ENCODE peak calls at places on chromosomes 5 and 9, in ten cellular contexts. O is NB4, T is thyroid gland, Z is GM12878, W is Peyer's patch, M is HCT116, B is transverse colon, N is spleen, U is tibial nerve, S is testis. H is an unnamed sample.

GRCh38 chr5:134846641-134846960 is 833 bp downstream of the C5orf24 start:
- DNase-seq in T (no peak), U (no peak), O (no peak), B (peak), M (no peak), Z (no peak), N (no peak), S (no peak), W (no peak), H (no peak)

GRCh38 chr9:127083598-127083997 is 38.8 kb downstream of the ANGPTL2 start:
- DNase-seq in U (no peak), W (no peak), S (no peak), Z (no peak), N (no peak), T (no peak), M (no peak), B (no peak), O (no peak), H (no peak)

GRCh38 chr9:135328485-135329417 is 150.8 kb upstream of the PPP1R26 start:
- DNase-seq in M (no peak), N (no peak), B (no peak), Z (no peak), U (no peak), T (no peak), W (no peak), O (no peak), S (peak), H (no peak)

GRCh38 chr5:158832736-158833135 is 267.0 kb downstream of the EBF1 start:
- DNase-seq in S (no peak), B (no peak), M (no peak), W (no peak), T (no peak), Z (no peak), O (no peak), U (no peak), N (no peak), H (no peak)

GRCh38 chr9:92525306-92525705 is 10.5 kb downstream of the ECM2 start:
- DNase-seq in Z (no peak), O (no peak), N (no peak), T (no peak), S (no peak), M (no peak), B (no peak), U (no peak), W (no peak), H (no peak)

GRCh38 chr5:171155621-171156020 is 153.4 kb upstream of the TLX3 start:
- DNase-seq in O (no peak), W (no peak), N (no peak), Z (no peak), U (no peak), T (no peak), M (no peak), B (no peak), S (no peak), H (no peak)

GRCh38 chr5:176573564-176574296 is 24.6 kb downstream of the CDHR2 start:
- DNase-seq in T (peak), N (peak), M (peak), U (peak), B (peak), O (peak), S (peak), Z (no peak), W (peak), H (peak)

GRCh38 chr5:167827766-167828165 is 463.7 kb upstream of the WWC1 start:
- DNase-seq in M (no peak), U (no peak), W (no peak), O (no peak), T (no peak), S (no peak), Z (no peak), N (no peak), B (no peak), H (no peak)

GRCh38 chr9:19925674-19926503 is 137.1 kb upstream of the SLC24A2 start:
- DNase-seq in T (peak), W (peak), S (peak), B (peak), O (peak), Z (peak), N (peak), M (peak), U (peak), H (peak)

GRCh38 chr9:27276182-27277030 is 20.5 kb downstream of the EQTN start:
- DNase-seq in T (peak), M (peak), O (peak), S (no peak), Z (no peak), W (no peak), B (no peak), N (no peak), U (peak), H (peak)

GRCh38 chr5:60883229-60883628 is 39.2 kb upstream of the ELOVL7 start:
- DNase-seq in S (no peak), U (no peak), Z (no peak), B (no peak), M (peak), O (peak), N (no peak), W (no peak), T (no peak), H (no peak)
- TF ChIP-seq CTCF in S (no peak), U (no peak), Z (peak), B (no peak), M (peak), O (peak), N (no peak), W (peak), T (peak), H (peak)

GRCh38 chr5:78362220-78362619 is 1.8 kb downstream of the SCAMP1 start:
- DNase-seq in M (no peak), B (no peak), N (no peak), U (no peak), O (no peak), T (no peak), Z (no peak), S (no peak), W (no peak), H (no peak)

GRCh38 chr5:78359831-78360673 is at the start of gene SCAMP1:
- DNase-seq in O (peak), N (peak), Z (peak), U (peak), S (peak), W (peak), M (peak), B (peak), T (peak), H (peak)

GRCh38 chr5:78364005-78364404 is 3.6 kb downstream of the SCAMP1 start:
- DNase-seq in M (no peak), O (peak), W (no peak), U (no peak), S (no peak), B (no peak), N (no peak), T (no peak), Z (no peak), H (no peak)

GRCh38 chr5:78360674-78361225 is 333 bp downstream of the SCAMP1 start:
- DNase-seq in O (no peak), W (peak), Z (no peak), M (no peak), B (peak), N (peak), T (peak), U (no peak), S (peak), H (peak)

GRCh38 chr5:78361226-78361993 is 993 bp downstream of the SCAMP1 start:
- DNase-seq in B (peak), Z (no peak), W (no peak), N (no peak), M (no peak), U (peak), O (peak), S (peak), T (peak), H (peak)
- TF ChIP-seq POLR2A in B (no peak), Z (no peak), W (no peak), N (no peak), M (no peak), U (no peak), O (no peak), S (no peak), T (no peak), H (no peak)

GRCh38 chr9:107243757-107244156 is 39.3 kb upstream of the RAD23B start:
- DNase-seq in N (no peak), U (no peak), T (no peak), M (peak), O (no peak), Z (no peak), S (no peak), W (no peak), B (peak), H (peak)

GRCh38 chr9:107248714-107249113 is 34.4 kb upstream of the RAD23B start:
- DNase-seq in T (no peak), U (no peak), W (no peak), Z (no peak), B (no peak), N (no peak), S (no peak), M (no peak), O (no peak), H (no peak)

GRCh38 chr9:107249131-107249533 is 33.9 kb upstream of the RAD23B start:
- DNase-seq in T (no peak), U (no peak), Z (no peak), O (no peak), N (no peak), B (no peak), W (no peak), S (no peak), M (no peak), H (no peak)

GRCh38 chr9:107249665-107250285 is 33.3 kb upstream of the RAD23B start:
- DNase-seq in S (no peak), T (no peak), W (no peak), M (no peak), B (no peak), O (no peak), U (no peak), N (no peak), Z (no peak), H (no peak)

GRCh38 chr9:107246259-107247254 is 36.5 kb upstream of the RAD23B start:
- DNase-seq in N (no peak), U (no peak), T (no peak), M (no peak), B (no peak), W (no peak), O (peak), S (no peak), Z (no peak), H (no peak)
- TF ChIP-seq CTCF in N (no peak), U (no peak), T (peak), M (peak), B (no peak), W (no peak), O (peak), S (no peak), Z (peak), H (no peak)

GRCh38 chr9:4680178-4680535 is 788 bp downstream of the CDC37L1 start:
- DNase-seq in B (no peak), Z (no peak), N (no peak), S (no peak), T (no peak), W (no peak), M (no peak), O (no peak), U (no peak), H (no peak)

GRCh38 chr9:4677392-4677791 is 2.0 kb upstream of the CDC37L1 start:
- DNase-seq in U (no peak), N (no peak), M (no peak), W (no peak), S (no peak), Z (no peak), O (peak), B (no peak), T (no peak), H (no peak)

GRCh38 chr9:4678679-4679267 is 596 bp upstream of the CDC37L1 start:
- DNase-seq in O (peak), T (no peak), B (no peak), Z (no peak), S (no peak), M (no peak), N (no peak), W (no peak), U (no peak), H (no peak)

GRCh38 chr9:4679268-4680177 is at the start of gene CDC37L1:
- DNase-seq in O (peak), M (peak), S (peak), U (peak), B (peak), N (peak), Z (peak), W (peak), T (peak), H (peak)

GRCh38 chr9:4680750-4681149 is 1.4 kb downstream of the CDC37L1 start:
- DNase-seq in O (peak), W (no peak), S (no peak), B (no peak), Z (no peak), U (no peak), N (no peak), T (no peak), M (no peak), H (no peak)
- TF ChIP-seq POLR2A in O (no peak), W (no peak), S (no peak), B (no peak), Z (no peak), U (no peak), N (no peak), T (no peak), M (no peak), H (no peak)

GRCh38 chr9:91426123-91426745 is 2.6 kb upstream of the NFIL3 start:
- DNase-seq in Z (no peak), O (peak), W (no peak), M (peak), B (no peak), U (peak), S (peak), N (no peak), T (no peak), H (peak)
- TF ChIP-seq CTCF in Z (peak), O (peak), W (peak), M (peak), B (peak), U (peak), S (peak), N (peak), T (peak), H (peak)

GRCh38 chr5:156328766-156329165 is 1.8 kb downstream of the SGCD start:
- DNase-seq in B (no peak), M (no peak), S (no peak), U (no peak), T (no peak), W (no peak), O (no peak), N (no peak), Z (no peak), H (no peak)

GRCh38 chr5:156325671-156326070 is 1.3 kb upstream of the SGCD start:
- DNase-seq in M (no peak), Z (no peak), S (no peak), W (no peak), N (no peak), U (no peak), T (no peak), B (no peak), O (no peak), H (no peak)

GRCh38 chr5:156327306-156327705 is 342 bp downstream of the SGCD start:
- DNase-seq in O (no peak), U (no peak), N (no peak), B (no peak), W (no peak), T (no peak), Z (no peak), M (no peak), S (no peak), H (no peak)

GRCh38 chr5:156328176-156328575 is 1.2 kb downstream of the SGCD start:
- DNase-seq in Z (no peak), M (no peak), W (no peak), B (no peak), S (no peak), T (peak), N (no peak), O (no peak), U (no peak), H (no peak)

GRCh38 chr5:156326718-156327259 is at the start of gene SGCD:
- DNase-seq in B (peak), M (no peak), S (peak), Z (no peak), U (peak), W (no peak), T (peak), O (no peak), N (no peak), H (no peak)
- TF ChIP-seq POLR2A in B (no peak), M (no peak), S (no peak), Z (no peak), U (peak), W (no peak), T (no peak), O (no peak), N (no peak), H (no peak)

GRCh38 chr5:38634961-38635369 is 78.5 kb upstream of the LIFR start:
- DNase-seq in Z (no peak), T (no peak), B (no peak), O (no peak), M (no peak), W (no peak), U (no peak), N (no peak), S (no peak), H (no peak)
- TF ChIP-seq CTCF in Z (no peak), T (no peak), B (no peak), O (no peak), M (no peak), W (no peak), U (no peak), N (no peak), S (no peak), H (no peak)

GRCh38 chr5:68172314-68172713 is 43.2 kb upstream of the PIK3R1 start:
- DNase-seq in W (no peak), B (no peak), U (peak), T (no peak), M (no peak), S (peak), Z (no peak), O (no peak), N (no peak), H (no peak)

GRCh38 chr5:68169898-68170297 is 45.7 kb upstream of the PIK3R1 start:
- DNase-seq in B (peak), S (peak), T (no peak), O (no peak), Z (no peak), U (peak), N (no peak), M (no peak), W (no peak), H (no peak)

GRCh38 chr5:68173007-68173406 is 42.5 kb upstream of the PIK3R1 start:
- DNase-seq in U (peak), M (no peak), Z (no peak), B (no peak), W (no peak), O (no peak), N (no peak), S (no peak), T (no peak), H (no peak)

GRCh38 chr5:68167195-68167651 is 48.3 kb upstream of the PIK3R1 start:
- DNase-seq in W (no peak), M (no peak), O (no peak), U (no peak), N (no peak), S (no peak), T (no peak), B (no peak), Z (no peak), H (no peak)

GRCh38 chr5:68171101-68171558 is 44.4 kb upstream of the PIK3R1 start:
- DNase-seq in W (no peak), Z (no peak), O (no peak), B (peak), N (no peak), S (peak), T (peak), M (no peak), U (peak), H (peak)
- TF ChIP-seq POLR2A in W (no peak), Z (no peak), O (no peak), B (no peak), N (no peak), S (no peak), T (no peak), M (no peak), U (peak), H (no peak)

H was measured in prostate gland.